ENCODE peak calls at places on chromosomes 3 and 15, in four cellular contexts. Y is EH; N is sciatic nerve; I is stimulated activated CD4-positive, alpha-beta T cell treated with anti-CD3 and anti-CD28 coated beads, Interleukin-1b, Interleukin-23, amount 100 ng/mL, for 24 hours. P is an unnamed sample.

GRCh38 chr3:136105044-136105443 is 91.1 kb downstream of the MSL2 start:
- DNase-seq in Y (no peak), N (no peak), I (no peak), P (no peak)

GRCh38 chr15:37425541-37425940 is 325.2 kb upstream of the MEIS2 start:
- DNase-seq in Y (peak), N (no peak), I (no peak), P (peak)

GRCh38 chr3:177729939-177730700 is 532.8 kb upstream of the TBL1XR1 start:
- DNase-seq in Y (no peak), N (peak), I (no peak), P (no peak)

GRCh38 chr15:72284781-72285180 is 12.4 kb upstream of the PARP6 start:
- DNase-seq in Y (peak), N (no peak), I (no peak), P (peak)

GRCh38 chr15:50828610-50829206 is 63.2 kb upstream of the SPPL2A start:
- DNase-seq in Y (peak), N (no peak), I (no peak), P (peak)

GRCh38 chr15:79101866-79102581 is 11.4 kb upstream of the RASGRF1 start:
- DNase-seq in Y (peak), N (no peak), I (no peak), P (no peak)

GRCh38 chr15:71115567-71116351 is 488 bp downstream of the THSD4 start:
- DNase-seq in Y (peak), N (peak), I (no peak), P (peak)

GRCh38 chr15:99315636-99316035 is 64.4 kb downstream of the LRRC28 start:
- DNase-seq in Y (no peak), N (no peak), I (no peak), P (no peak)

GRCh38 chr3:66998899-66999235 is 760 bp downstream of the KBTBD8 start:
- DNase-seq in Y (no peak), N (no peak), I (no peak), P (no peak)